ENCODE peak calls at places on chromosomes 16 and 17, in four cellular contexts. K is NCI-H1105, Q is mucosa of descending colon, Z is NCI-H460. Y is an unnamed sample.

GRCh38 chr17:57915980-57916757 is 39.0 kb downstream of the CUEDC1 start:
- DNase-seq in K (no peak), Q (no peak), Z (no peak), Y (no peak)

GRCh38 chr17:5418858-5419355 is 555 bp downstream of the NUP88 start:
- DNase-seq in K (peak), Q (peak), Z (no peak), Y (peak)

GRCh38 chr17:4764612-4765011 is 7.1 kb upstream of the TM4SF5 start:
- DNase-seq in K (no peak), Q (no peak), Z (no peak), Y (no peak)

GRCh38 chr17:19268611-19269010 is 31.4 kb downstream of the EPN2 start:
- DNase-seq in K (no peak), Q (no peak), Z (no peak), Y (no peak)

GRCh38 chr17:76709077-76709950 is 1.5 kb downstream of the MXRA7 start:
- DNase-seq in K (no peak), Q (peak), Z (no peak), Y (no peak)

GRCh38 chr16:15041260-15042011 is 14.4 kb downstream of the NTAN1 start:
- DNase-seq in K (no peak), Q (peak), Z (peak), Y (peak)

GRCh38 chr17:81566461-81567126 is 14.4 kb upstream of the FAAP100 start:
- DNase-seq in K (peak), Q (peak), Z (peak), Y (peak)

GRCh38 chr17:3534881-3535252 is 22.7 kb downstream of the TRPV3 start:
- DNase-seq in K (no peak), Q (no peak), Z (peak), Y (no peak)

GRCh38 chr17:73474370-73474988 is 162.7 kb upstream of the CDC42EP4 start:
- DNase-seq in K (no peak), Q (peak), Z (peak), Y (peak)

GRCh38 chr16:20799599-20799998 is 6.7 kb downstream of the ERI2 start:
- DNase-seq in K (no peak), Q (no peak), Z (no peak), Y (no peak)

GRCh38 chr17:83161298-83162034 is 82.1 kb downstream of the METRNL start:
- DNase-seq in K (no peak), Q (no peak), Z (no peak), Y (peak)

GRCh38 chr17:2450016-2450650 is 49.3 kb upstream of the MNT start:
- DNase-seq in K (no peak), Q (no peak), Z (no peak), Y (no peak)

GRCh38 chr17:56038136-56038535 is 115.1 kb upstream of the ANKFN1 start:
- DNase-seq in K (no peak), Q (no peak), Z (no peak), Y (no peak)

GRCh38 chr16:66444049-66444481 is 17.0 kb downstream of the BEAN1 start:
- DNase-seq in K (no peak), Q (no peak), Z (no peak), Y (no peak)